ENCODE peak calls at places on chromosomes 4 and X, in eight cellular contexts. Z, I, R, P, A, Y, K and O are unnamed samples.

GRCh38 chrX:120452131-120452530 is 17.0 kb downstream of the LAMP2 start:
- DNase-seq in Z (no peak), I (peak), R (no peak), P (no peak), A (peak), Y (peak), K (peak), O (peak)

GRCh38 chr4:87521757-87522374 is 7.3 kb downstream of the SPARCL1 start:
- DNase-seq in Z (no peak), I (peak), R (no peak), P (no peak), A (no peak), Y (peak), K (no peak), O (peak)

GRCh38 chr4:128940966-128941365 is 131.5 kb downstream of the JADE1 start:
- DNase-seq in Z (no peak), I (no peak), R (no peak), P (no peak), A (no peak), Y (no peak), K (no peak), O (no peak)

GRCh38 chrX:17247144-17247543 is 127.9 kb upstream of the NHS start:
- DNase-seq in Z (no peak), I (no peak), R (no peak), P (no peak), A (no peak), Y (no peak), K (no peak), O (no peak)

GRCh38 chr4:86891785-86892638 is at the start of gene C4orf36:
- DNase-seq in Z (peak), I (peak), R (peak), P (peak), A (peak), Y (peak), K (peak), O (peak)

GRCh38 chrX:13414006-13414647 is 94.3 kb upstream of the ATXN3L start:
- DNase-seq in Z (no peak), I (no peak), R (no peak), P (no peak), A (no peak), Y (no peak), K (no peak), O (no peak)

GRCh38 chrX:4670606-4671005 is 957.2 kb upstream of the PRKX start:
- DNase-seq in Z (no peak), I (no peak), R (no peak), P (no peak), A (no peak), Y (no peak), K (no peak), O (no peak)

GRCh38 chr4:166324321-166324720 is 451.3 kb downstream of the TLL1 start:
- DNase-seq in Z (no peak), I (no peak), R (peak), P (no peak), A (peak), Y (peak), K (no peak), O (peak)

GRCh38 chrX:95505721-95506120 is 1178.9 kb upstream of the DIAPH2 start:
- DNase-seq in Z (no peak), I (no peak), R (no peak), P (no peak), A (peak), Y (peak), K (no peak), O (no peak)

GRCh38 chr4:147157860-147158701 is 212.4 kb upstream of the TTC29 start:
- DNase-seq in Z (peak), I (peak), R (peak), P (peak), A (peak), Y (no peak), K (peak), O (no peak)

GRCh38 chr4:178471385-178471784 is 1029.1 kb upstream of the AGA start:
- DNase-seq in Z (no peak), I (no peak), R (no peak), P (no peak), A (no peak), Y (no peak), K (no peak), O (no peak)

GRCh38 chr4:189021831-189022230 is 882.6 kb downstream of the TRIML1 start:
- DNase-seq in Z (no peak), I (peak), R (no peak), P (no peak), A (peak), Y (peak), K (peak), O (peak)

GRCh38 chr4:183057255-183057654 is 41.8 kb upstream of the WWC2 start:
- DNase-seq in Z (no peak), I (no peak), R (no peak), P (no peak), A (no peak), Y (no peak), K (no peak), O (no peak)

GRCh38 chr4:67700874-67701850 is at the start of gene UBA6:
- DNase-seq in Z (peak), I (peak), R (peak), P (peak), A (peak), Y (peak), K (peak), O (peak)
- TF ChIP-seq CTCF in Z (peak), I (peak), R (peak), P (peak), A (peak), Y (peak), K (peak), O (peak)

GRCh38 chr4:135418353-135418752 is 1216.8 kb upstream of the PABPC4L start:
- DNase-seq in Z (no peak), I (peak), R (no peak), P (no peak), A (no peak), Y (peak), K (no peak), O (peak)
- TF ChIP-seq CTCF in Z (no peak), I (peak), R (peak), P (no peak), A (peak), Y (peak), K (no peak), O (peak)

DNA sequence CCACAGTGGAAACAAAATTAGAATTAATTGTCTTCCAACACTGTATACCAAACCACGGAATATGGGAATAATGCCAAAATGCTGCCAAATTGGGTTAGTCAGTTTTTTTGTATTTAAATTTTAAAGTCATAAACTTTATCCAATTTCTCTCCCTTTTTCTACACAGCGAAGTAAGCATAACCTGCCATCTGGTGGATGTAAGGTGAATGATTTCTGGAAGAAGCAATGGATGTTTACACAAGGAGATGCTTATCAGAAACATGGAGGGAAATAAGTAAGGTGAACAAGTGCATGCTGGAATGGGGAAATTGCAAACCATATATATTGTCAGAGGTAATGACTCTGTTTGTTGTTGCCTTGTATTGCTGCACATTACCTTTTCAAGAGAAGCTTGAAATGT is 691.9 kb downstream of the TECRL start:
- DNase-seq in Z (no peak), I (no peak), R (no peak), P (no peak), A (peak), Y (peak), K (no peak), O (no peak)
- TF ChIP-seq CTCF in Z (peak), I (peak), R (peak), P (no peak), A (no peak), Y (peak), K (no peak), O (peak)

GRCh38 chr4:95362066-95362465 is 186.7 kb downstream of the UNC5C start:
- DNase-seq in Z (no peak), I (no peak), R (no peak), P (no peak), A (no peak), Y (no peak), K (no peak), O (no peak)

GRCh38 chr4:95363966-95364365 is 184.8 kb downstream of the UNC5C start:
- DNase-seq in Z (no peak), I (no peak), R (no peak), P (no peak), A (no peak), Y (no peak), K (no peak), O (no peak)

GRCh38 chr4:95363579-95363965 is 185.2 kb downstream of the UNC5C start:
- DNase-seq in Z (no peak), I (no peak), R (no peak), P (no peak), A (no peak), Y (no peak), K (no peak), O (no peak)

GRCh38 chr4:95361696-95361965 is 187.1 kb downstream of the UNC5C start:
- DNase-seq in Z (no peak), I (no peak), R (no peak), P (no peak), A (no peak), Y (no peak), K (no peak), O (no peak)

DNA sequence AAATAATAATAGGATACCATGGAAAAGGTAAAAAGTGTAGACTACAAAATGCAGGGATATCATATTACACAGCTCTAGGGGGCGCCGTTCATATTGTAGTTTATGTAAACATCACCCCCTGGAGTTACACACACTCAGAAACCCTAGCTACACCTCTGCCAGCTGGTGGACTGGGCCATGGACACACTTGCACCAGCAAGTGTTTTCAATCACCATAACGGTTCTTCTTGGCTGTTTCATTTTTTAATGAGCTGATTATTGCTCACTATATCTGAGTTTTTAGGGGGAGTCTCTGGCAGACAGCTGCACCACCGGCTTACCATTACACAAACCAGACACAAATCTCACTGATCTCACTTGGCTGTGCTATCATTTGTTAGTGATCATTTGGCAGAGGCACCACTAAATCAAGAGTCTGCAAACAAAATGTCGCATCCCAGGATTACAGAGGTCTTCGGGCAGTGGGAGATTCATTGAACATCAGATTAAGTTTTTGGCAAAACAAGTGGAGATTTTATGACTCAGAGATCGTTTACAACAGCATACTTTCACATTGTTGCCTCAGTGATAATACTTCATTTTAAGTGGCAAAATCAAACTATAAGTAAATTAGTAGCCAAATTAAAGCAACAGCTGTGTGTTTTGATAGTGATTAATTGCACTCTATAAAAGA is 185.7 kb downstream of the UNC5C start:
- DNase-seq in Z (no peak), I (peak), R (peak), P (no peak), A (peak), Y (peak), K (no peak), O (no peak)
- TF ChIP-seq CTCF in Z (no peak), I (no peak), R (no peak), P (no peak), A (peak), Y (no peak), K (no peak), O (no peak)

GRCh38 chrX:153353416-153353815 is 19.5 kb downstream of the ZNF275 start:
- DNase-seq in Z (no peak), I (no peak), R (no peak), P (no peak), A (no peak), Y (no peak), K (no peak), O (no peak)
- TF ChIP-seq CTCF in Z (no peak), I (no peak), R (no peak), P (no peak), A (peak), Y (no peak), K (no peak), O (peak)

DNA sequence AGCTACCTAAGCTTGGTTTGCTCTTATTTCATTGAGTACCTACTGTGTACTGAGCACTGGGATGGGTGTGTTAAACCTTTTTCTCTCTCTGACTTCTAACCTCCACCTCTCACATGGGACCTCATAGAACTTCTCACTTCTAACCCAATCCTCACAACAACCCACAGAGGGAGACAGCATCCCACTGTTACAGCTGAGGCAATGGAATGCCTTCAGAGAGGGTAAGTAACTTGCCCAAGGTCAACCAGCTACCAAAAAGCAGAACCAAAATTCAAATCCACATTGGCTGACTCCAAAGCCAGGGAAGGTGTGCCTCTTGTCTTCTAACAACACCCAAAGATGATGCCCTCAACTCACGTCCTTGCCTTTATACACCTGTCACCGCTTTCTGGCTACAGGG is 5.4 kb downstream of the SEL1L3 start:
- DNase-seq in Z (no peak), I (no peak), R (no peak), P (no peak), A (no peak), Y (peak), K (no peak), O (no peak)
- TF ChIP-seq CTCF in Z (no peak), I (no peak), R (no peak), P (no peak), A (no peak), Y (no peak), K (no peak), O (peak)

DNA sequence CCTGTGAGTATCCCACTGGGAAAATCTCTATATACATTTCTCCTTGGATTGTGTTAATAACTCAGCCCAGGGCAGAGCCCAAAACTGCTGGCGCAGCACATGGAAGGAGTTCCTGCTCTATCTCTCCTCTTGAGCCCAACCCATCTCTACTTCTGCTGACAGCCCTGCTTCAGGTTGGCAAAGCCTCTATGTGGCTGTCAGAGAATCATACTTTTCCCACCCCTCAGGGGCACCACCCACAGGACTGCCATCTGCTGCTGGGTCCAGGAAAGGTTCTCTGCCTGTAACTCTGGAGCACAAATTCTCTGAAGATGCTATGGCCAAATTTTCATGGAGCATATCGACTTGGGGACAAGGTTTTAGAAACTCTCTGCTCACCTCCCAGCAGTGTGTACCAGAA is 278.5 kb upstream of the EMCN start:
- DNase-seq in Z (no peak), I (no peak), R (no peak), P (no peak), A (no peak), Y (no peak), K (no peak), O (no peak)
- TF ChIP-seq CTCF in Z (no peak), I (no peak), R (no peak), P (no peak), A (no peak), Y (no peak), K (no peak), O (no peak)

DNA sequence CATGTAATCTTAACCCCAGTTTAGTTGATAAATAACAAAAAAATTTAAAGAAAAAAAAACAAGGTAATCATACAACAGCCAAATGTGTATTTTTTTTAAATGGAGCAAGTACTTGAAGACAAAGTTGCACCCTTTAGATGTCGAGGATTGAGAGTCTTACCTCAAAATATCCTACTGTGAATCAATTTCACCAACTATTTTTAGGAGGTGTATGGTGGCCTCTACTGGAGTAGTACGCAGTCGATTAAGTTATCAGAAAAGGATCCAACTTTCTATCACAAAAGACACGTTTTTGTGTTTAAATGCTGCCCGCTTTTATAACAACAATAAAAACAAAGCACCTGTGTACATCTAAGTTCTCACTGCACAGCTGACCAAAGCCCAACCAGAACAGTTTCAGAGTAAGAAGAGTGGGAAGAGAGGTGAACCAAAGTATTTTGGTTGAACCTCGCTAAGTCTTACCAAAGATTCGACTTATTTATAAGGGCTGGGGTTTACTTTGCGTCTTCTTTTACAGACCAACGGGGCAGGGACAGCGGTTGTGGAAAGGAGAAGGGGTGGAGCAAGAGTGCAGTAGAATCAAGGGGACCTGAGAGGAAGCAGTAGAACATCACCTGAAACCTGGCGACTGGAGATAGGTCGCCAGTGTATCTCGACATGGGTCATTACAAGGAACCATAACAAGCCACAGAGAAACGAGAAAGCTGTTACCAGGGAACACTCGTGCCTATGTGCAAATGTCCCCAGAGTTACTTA is 1.2 kb downstream of the RPS6KA6 start:
- DNase-seq in Z (no peak), I (peak), R (no peak), P (no peak), A (no peak), Y (no peak), K (no peak), O (no peak)
- TF ChIP-seq CTCF in Z (no peak), I (peak), R (no peak), P (no peak), A (no peak), Y (no peak), K (peak), O (no peak)

GRCh38 chr4:45442466-45442865 is 681.4 kb downstream of the GABRG1 start:
- DNase-seq in Z (no peak), I (no peak), R (peak), P (no peak), A (peak), Y (peak), K (no peak), O (no peak)
- TF ChIP-seq CTCF in Z (peak), I (no peak), R (peak), P (no peak), A (peak), Y (peak), K (no peak), O (peak)